ENCODE peak calls at places on chromosomes 11 and 22, in five cellular contexts. P is psoas muscle, U is K562, C is AG09309, Y is cardiac muscle cell. S is an unnamed sample.

GRCh38 chr11:116294630-116295029 is 478.2 kb downstream of the BUD13 start:
- DNase-seq in U (no peak), P (no peak), C (no peak), Y (peak), S (no peak)

GRCh38 chr22:20036119-20036518 is 15.2 kb downstream of the TANGO2 start:
- DNase-seq in C (no peak), U (no peak), Y (no peak), P (no peak), S (no peak)

GRCh38 chr11:130213143-130213978 is 53.8 kb downstream of the ST14 start:
- DNase-seq in C (no peak), U (peak), Y (peak), P (peak), S (no peak)

GRCh38 chr22:40422558-40423245 is 52.3 kb downstream of the SGSM3 start:
- DNase-seq in P (peak), C (no peak), Y (no peak), U (no peak), S (no peak)

GRCh38 chr11:78149646-78150045 is 10.2 kb upstream of the ALG8 start:
- DNase-seq in U (no peak), Y (peak), C (peak), P (no peak), S (no peak)

GRCh38 chr11:61514050-61514917 is 5.7 kb downstream of the LRRC10B start:
- DNase-seq in C (no peak), U (no peak), Y (no peak), P (no peak), S (no peak)

GRCh38 chr11:72411623-72412532 is 22.5 kb downstream of the CLPB start:
- DNase-seq in Y (no peak), P (no peak), U (peak), C (no peak), S (no peak)

GRCh38 chr22:41286639-41287091 is 678 bp upstream of the RANGAP1 start:
- DNase-seq in U (peak), P (no peak), Y (peak), C (no peak), S (no peak)

GRCh38 chr22:46537221-46537945 is at the start of gene CELSR1:
- DNase-seq in U (no peak), Y (peak), P (peak), C (no peak), S (no peak)

GRCh38 chr11:57081356-57081755 is 92.6 kb downstream of the OR5AK2 start:
- DNase-seq in U (no peak), P (no peak), Y (no peak), C (no peak), S (no peak)

GRCh38 chr22:49021926-49022815 is 805.5 kb downstream of the BRD1 start:
- DNase-seq in U (no peak), Y (no peak), C (no peak), P (peak), S (no peak)

GRCh38 chr11:36500315-36500721 is 9.8 kb downstream of the TRAF6 start:
- DNase-seq in P (no peak), U (peak), C (peak), Y (peak), S (peak)

GRCh38 chr11:46295996-46296519 is 18.6 kb downstream of the CREB3L1 start:
- DNase-seq in P (no peak), Y (peak), C (no peak), U (peak), S (no peak)

GRCh38 chr11:39221739-39222138 is 2237.7 kb downstream of the LRRC4C start:
- DNase-seq in P (no peak), C (no peak), Y (no peak), U (no peak), S (no peak)

GRCh38 chr11:120432056-120433018 is 79.2 kb upstream of the GRIK4 start:
- DNase-seq in C (peak), U (peak), Y (peak), P (no peak), S (peak)

GRCh38 chr11:36292311-36292722 is 3.1 kb upstream of the COMMD9 start:
- DNase-seq in U (peak), C (no peak), Y (peak), P (no peak), S (no peak)

GRCh38 chr22:49140921-49141680 is 686.6 kb downstream of the BRD1 start:
- DNase-seq in U (no peak), P (no peak), C (no peak), Y (no peak), S (no peak)

GRCh38 chr22:29689872-29690213 is 30.0 kb upstream of the CABP7 start:
- DNase-seq in Y (peak), U (peak), P (peak), C (no peak), S (no peak)

GRCh38 chr22:35426801-35427140 is 26.8 kb downstream of the MCM5 start:
- DNase-seq in P (no peak), Y (no peak), C (no peak), U (no peak), S (no peak)

GRCh38 chr22:41713004-41713403 is 13.7 kb downstream of the MEI1 start:
- DNase-seq in C (no peak), P (no peak), Y (no peak), U (peak), S (no peak)

GRCh38 chr11:65090628-65091027 is 5.4 kb upstream of the VPS51 start:
- DNase-seq in Y (no peak), U (no peak), P (no peak), C (no peak), S (no peak)

GRCh38 chr11:69876013-69876412 is 56.8 kb upstream of the FGF3 start:
- DNase-seq in U (no peak), P (no peak), Y (no peak), C (no peak), S (no peak)

GRCh38 chr11:119347242-119347641 is 737 bp upstream of the MFRP start:
- DNase-seq in U (no peak), Y (no peak), P (no peak), C (no peak), S (no peak)

GRCh38 chr11:115454525-115454924 is 49.7 kb downstream of the CADM1 start:
- DNase-seq in C (no peak), U (no peak), Y (no peak), P (no peak), S (no peak)

GRCh38 chr11:34997872-34998548 is 81.6 kb downstream of the PDHX start:
- DNase-seq in P (no peak), U (no peak), Y (peak), C (no peak), S (no peak)

GRCh38 chr22:20747223-20747622 is 26.7 kb upstream of the SERPIND1 start:
- DNase-seq in Y (no peak), C (no peak), U (no peak), P (no peak), S (no peak)

GRCh38 chr22:33894515-33894914 is 25.8 kb downstream of the LARGE1 start:
- DNase-seq in U (no peak), Y (no peak), C (no peak), P (no peak), S (no peak)

GRCh38 chr11:398826-399225 is 4.8 kb downstream of the PKP3 start:
- DNase-seq in P (no peak), Y (peak), C (no peak), U (no peak), S (no peak)

GRCh38 chr11:27532652-27533325 is 26.2 kb upstream of the LIN7C start:
- DNase-seq in Y (peak), U (no peak), P (no peak), C (no peak), S (no peak)

GRCh38 chr11:24697722-24698121 is 200.9 kb downstream of the LUZP2 start:
- DNase-seq in U (no peak), Y (peak), C (no peak), P (no peak), S (no peak)

GRCh38 chr11:10348650-10349280 is 43.9 kb downstream of the ADM start:
- DNase-seq in P (no peak), U (no peak), Y (peak), C (no peak), S (no peak)

GRCh38 chr22:33891455-33891854 is 28.8 kb downstream of the LARGE1 start:
- DNase-seq in Y (no peak), C (no peak), P (no peak), U (no peak), S (no peak)

GRCh38 chr11:299951-300735 is 817 bp upstream of the IFITM5 start:
- DNase-seq in P (peak), U (peak), Y (peak), C (no peak), S (no peak)

GRCh38 chr11:84965484-84965883 is 661.7 kb downstream of the DLG2 start:
- DNase-seq in P (no peak), Y (no peak), U (no peak), C (no peak), S (no peak)

GRCh38 chr11:65915821-65916251 is 3.0 kb downstream of the C11orf68 start:
- DNase-seq in Y (peak), U (peak), P (peak), C (peak), S (peak)

GRCh38 chr11:107683807-107684206 is 28.0 kb downstream of the SLN start:
- DNase-seq in C (no peak), P (no peak), U (peak), Y (no peak), S (no peak)
- TF ChIP-seq CTCF in C (peak), P (peak), U (peak), Y (peak), S (peak)

GRCh38 chr11:1868056-1868635 is 15.3 kb downstream of the LSP1 start:
- DNase-seq in C (no peak), P (peak), U (no peak), Y (no peak), S (no peak)
- H3K4me3 ChIP-seq in C (no peak), P (peak), U (no peak), Y (no peak), S (no peak)

GRCh38 chr11:113014262-113014661 is 53.0 kb downstream of the NCAM1 start:
- DNase-seq in C (no peak), Y (peak), P (no peak), U (no peak), S (no peak)
- TF ChIP-seq CTCF in C (no peak), Y (no peak), P (no peak), U (no peak), S (no peak)

GRCh38 chr11:128719556-128719824 is 25.6 kb downstream of the FLI1 start:
- DNase-seq in P (no peak), U (no peak), Y (no peak), C (no peak), S (no peak)
- H3K4me3 ChIP-seq in P (no peak), U (no peak), Y (no peak), C (no peak), S (no peak)

GRCh38 chr11:6297831-6298230 is 22.5 kb downstream of the CAVIN3 start:
- DNase-seq in U (peak), Y (no peak), P (no peak), C (no peak), S (no peak)
- TF ChIP-seq CTCF in U (no peak), Y (peak), P (peak), C (peak), S (peak)

DNA sequence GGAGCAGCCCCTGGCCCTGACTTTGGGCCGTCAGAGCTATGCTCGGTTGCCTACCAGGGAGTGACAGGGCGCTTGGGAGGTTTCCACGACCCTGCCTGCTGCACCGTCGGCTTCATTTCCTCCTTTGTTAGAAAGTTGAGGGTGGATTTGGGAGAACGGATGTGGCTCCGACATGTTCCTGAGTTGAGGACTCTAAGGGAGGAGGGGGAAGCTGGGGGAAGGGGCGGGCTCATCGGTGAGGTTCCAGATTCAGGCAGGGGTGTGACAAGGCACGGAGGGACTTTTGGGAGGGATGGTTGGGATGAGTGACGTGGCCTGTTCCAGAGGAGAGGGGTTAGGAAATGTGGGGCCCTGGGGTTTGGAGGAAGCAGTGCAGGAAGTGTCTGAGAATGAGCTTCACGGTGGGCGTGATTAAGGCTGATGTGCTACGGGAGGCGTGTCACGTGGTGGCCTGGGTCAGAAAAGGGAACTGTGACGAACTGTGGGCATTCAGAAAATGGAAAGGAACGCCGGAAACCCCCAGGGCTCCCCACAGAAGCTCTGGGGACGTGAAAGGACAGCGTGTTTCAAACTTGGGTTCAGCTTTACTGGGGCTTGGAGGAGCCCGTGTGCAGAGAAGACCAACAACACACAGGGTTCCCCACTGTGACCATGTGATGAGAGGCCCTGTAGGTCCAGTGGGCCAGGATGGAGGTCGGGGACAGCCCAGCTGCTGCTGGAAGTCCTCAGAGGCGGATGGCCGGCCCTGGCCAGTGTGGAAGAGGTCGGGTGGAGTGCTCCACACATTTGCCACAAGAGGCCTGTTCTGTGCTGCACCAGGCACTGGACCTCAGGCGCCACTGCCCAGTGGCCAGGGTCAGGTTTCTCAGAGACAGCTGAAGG is 2.8 kb downstream of the PARVB start:
- DNase-seq in Y (peak), P (peak), U (peak), C (no peak), S (no peak)
- H3K4me3 ChIP-seq in Y (no peak), P (peak), U (peak), C (no peak), S (no peak)

GRCh38 chr22:22397875-22398524 is 110.5 kb downstream of the ZNF280B start:
- DNase-seq in C (no peak), Y (no peak), P (no peak), U (no peak), S (no peak)

GRCh38 chr22:22396741-22397291 is 111.7 kb downstream of the ZNF280B start:
- DNase-seq in U (no peak), P (no peak), C (no peak), Y (no peak), S (no peak)

GRCh38 chr22:22398530-22399327 is 109.8 kb downstream of the ZNF280B start:
- DNase-seq in C (no peak), U (no peak), P (no peak), Y (no peak), S (no peak)

GRCh38 chr22:22395230-22395629 is 113.3 kb downstream of the ZNF280B start:
- DNase-seq in Y (no peak), P (no peak), U (no peak), C (no peak), S (no peak)

DNA sequence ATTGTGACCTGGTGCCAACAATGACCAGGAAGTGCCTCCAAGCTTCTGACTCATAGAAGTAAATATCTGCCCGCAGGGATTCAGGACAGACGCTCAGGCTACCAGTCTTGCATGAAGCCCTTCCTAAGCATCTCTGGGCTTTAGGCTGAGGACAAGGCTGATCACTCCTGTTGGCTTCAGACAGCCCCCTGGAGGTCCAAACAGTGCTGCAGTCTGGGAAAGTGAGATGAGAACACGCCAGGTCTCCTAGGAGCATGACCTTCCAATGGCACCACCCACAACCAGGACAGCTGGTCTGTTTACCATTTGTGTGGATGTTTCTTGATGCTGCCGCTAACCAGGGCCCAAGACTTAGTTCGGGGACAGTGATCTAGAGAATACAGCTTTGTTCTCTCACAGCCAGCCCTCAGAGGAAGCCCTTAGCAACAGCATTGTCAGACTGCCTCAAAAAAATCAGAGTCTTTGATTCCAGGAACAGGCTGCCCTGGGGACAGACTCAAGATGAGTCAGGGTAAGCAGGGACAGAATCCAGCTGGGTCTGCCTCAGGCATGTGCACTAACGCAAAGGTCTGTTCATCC is 111.2 kb downstream of the ZNF280B start:
- DNase-seq in Y (peak), U (peak), P (no peak), C (no peak), S (no peak)
- TF ChIP-seq CTCF in Y (peak), U (peak), P (no peak), C (no peak), S (no peak)

GRCh38 chr11:16347928-16348685 is 8.2 kb downstream of the SOX6 start:
- DNase-seq in P (no peak), C (no peak), Y (no peak), U (no peak), S (no peak)

GRCh38 chr11:16350125-16350524 is 6.2 kb downstream of the SOX6 start:
- DNase-seq in C (no peak), Y (no peak), P (no peak), U (no peak), S (no peak)

GRCh38 chr11:16356751-16357365 is 512 bp upstream of the SOX6 start:
- DNase-seq in C (no peak), Y (no peak), U (no peak), P (no peak), S (no peak)

GRCh38 chr11:16356057-16356750 is at the start of gene SOX6:
- DNase-seq in C (no peak), Y (peak), U (peak), P (no peak), S (no peak)

DNA sequence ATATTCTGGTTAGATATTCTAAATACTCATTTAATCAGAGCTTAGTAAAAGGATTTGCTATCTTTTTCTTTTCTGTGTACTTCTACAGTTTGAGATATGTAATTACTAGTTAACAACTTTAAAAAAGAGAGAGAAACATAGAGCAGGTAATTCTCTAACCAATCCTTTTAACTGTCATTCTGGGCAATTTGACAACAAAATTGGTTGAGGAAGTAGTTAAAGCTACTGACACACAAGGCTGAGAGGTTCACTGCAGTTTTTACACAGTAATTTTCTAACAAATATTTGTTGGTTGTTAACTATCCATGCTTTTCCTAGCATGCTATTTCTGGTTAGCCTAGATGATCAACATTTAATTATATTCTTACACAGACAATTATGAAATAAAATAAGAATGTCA is 3.6 kb downstream of the SOX6 start:
- DNase-seq in P (no peak), U (no peak), Y (no peak), C (no peak), S (no peak)
- H3K4me3 ChIP-seq in P (peak), U (no peak), Y (no peak), C (no peak), S (no peak)

DNA sequence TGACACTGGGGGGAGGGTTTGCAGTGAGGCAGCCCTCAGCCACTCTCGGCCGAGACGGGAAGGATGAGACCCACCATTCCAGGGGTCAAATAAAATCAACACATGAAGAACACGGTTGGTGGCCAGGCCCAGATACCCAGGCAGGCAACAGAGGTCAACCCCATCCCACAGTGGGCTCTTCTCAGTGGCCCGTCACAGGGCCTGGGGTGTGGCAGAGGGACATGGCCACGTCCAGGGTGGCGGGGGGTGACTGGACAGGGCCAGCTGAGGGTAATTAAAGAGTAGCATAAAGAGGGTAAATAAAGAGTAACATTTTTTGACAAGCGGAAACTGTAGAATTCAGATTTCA is 188.4 kb downstream of the ARHGAP42 start:
- DNase-seq in Y (no peak), C (no peak), P (no peak), U (no peak), S (no peak)
- TF ChIP-seq CTCF in Y (no peak), C (no peak), P (no peak), U (no peak), S (no peak)

DNA sequence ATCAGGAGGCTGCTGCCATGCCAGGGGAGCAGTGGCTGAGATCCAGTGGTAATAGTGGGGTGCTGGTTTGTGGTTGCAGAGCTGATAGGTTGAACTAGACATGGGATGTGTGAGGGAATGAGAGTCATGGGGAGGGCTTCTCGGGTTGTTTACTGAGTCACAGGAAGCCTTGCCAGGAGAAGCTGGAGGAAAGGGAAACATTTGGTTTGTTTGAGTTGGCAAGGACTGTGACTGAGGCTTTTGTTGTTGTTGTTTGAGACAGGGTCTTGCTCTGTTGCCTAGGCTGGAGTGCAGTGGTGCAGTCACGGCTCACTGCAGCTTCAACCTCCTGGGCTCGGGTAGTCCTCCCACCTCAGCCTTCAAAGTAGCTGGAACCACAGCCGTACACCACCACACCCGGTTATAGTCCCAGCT is 49.3 kb downstream of the CABIN1 start:
- DNase-seq in P (no peak), C (peak), Y (peak), U (no peak), S (peak)
- H3K4me3 ChIP-seq in P (no peak), C (no peak), Y (no peak), U (no peak), S (no peak)

S was measured in HFF-Myc.